ENCODE peak calls at places on chromosomes 6 and 20, in six cellular contexts. Z, V, S, P, B and I are unnamed samples.

GRCh38 chr20:57619053-57619831 is 984 bp downstream of the ZBP1 start:
- DNase-seq in Z (peak), V (no peak), S (no peak), P (no peak), B (peak), I (peak)

GRCh38 chr20:34753706-34754461 is 49.7 kb downstream of the TP53INP2 start:
- DNase-seq in Z (no peak), V (peak), S (no peak), P (peak), B (no peak), I (no peak)

GRCh38 chr6:36769676-36770499 is 69.4 kb downstream of the CPNE5 start:
- DNase-seq in Z (peak), V (peak), S (peak), P (peak), B (no peak), I (peak)

GRCh38 chr20:25654487-25654886 is 30.7 kb upstream of the NANP start:
- DNase-seq in Z (no peak), V (no peak), S (no peak), P (no peak), B (no peak), I (no peak)

GRCh38 chr6:159941286-159942113 is 27.4 kb upstream of the IGF2R start:
- DNase-seq in Z (no peak), V (peak), S (peak), P (peak), B (peak), I (peak)

GRCh38 chr20:53827996-53828672 is 234.5 kb upstream of the ZNF217 start:
- DNase-seq in Z (no peak), V (peak), S (peak), P (peak), B (no peak), I (no peak)

GRCh38 chr6:13431861-13432465 is 55.4 kb downstream of the GFOD1 start:
- DNase-seq in Z (no peak), V (no peak), S (peak), P (peak), B (no peak), I (no peak)

GRCh38 chr20:17662333-17663039 is 19.6 kb downstream of the RRBP1 start:
- DNase-seq in Z (no peak), V (peak), S (peak), P (peak), B (no peak), I (no peak)

GRCh38 chr6:144898741-144899140 is 613.6 kb downstream of the UTRN start:
- DNase-seq in Z (no peak), V (peak), S (no peak), P (no peak), B (no peak), I (no peak)

GRCh38 chr6:7960848-7961247 is 50.3 kb upstream of the TXNDC5 start:
- DNase-seq in Z (no peak), V (no peak), S (peak), P (no peak), B (no peak), I (no peak)

GRCh38 chr6:35491558-35492541 is 5.0 kb downstream of the TEAD3 start:
- DNase-seq in Z (no peak), V (no peak), S (no peak), P (no peak), B (no peak), I (no peak)

GRCh38 chr20:3046677-3047462 is 1.0 kb downstream of the MRPS26 start:
- DNase-seq in Z (peak), V (peak), S (peak), P (no peak), B (no peak), I (peak)
- H3K4me3 ChIP-seq in Z (peak), V (peak), S (peak), P (peak), B (peak), I (peak)

DNA sequence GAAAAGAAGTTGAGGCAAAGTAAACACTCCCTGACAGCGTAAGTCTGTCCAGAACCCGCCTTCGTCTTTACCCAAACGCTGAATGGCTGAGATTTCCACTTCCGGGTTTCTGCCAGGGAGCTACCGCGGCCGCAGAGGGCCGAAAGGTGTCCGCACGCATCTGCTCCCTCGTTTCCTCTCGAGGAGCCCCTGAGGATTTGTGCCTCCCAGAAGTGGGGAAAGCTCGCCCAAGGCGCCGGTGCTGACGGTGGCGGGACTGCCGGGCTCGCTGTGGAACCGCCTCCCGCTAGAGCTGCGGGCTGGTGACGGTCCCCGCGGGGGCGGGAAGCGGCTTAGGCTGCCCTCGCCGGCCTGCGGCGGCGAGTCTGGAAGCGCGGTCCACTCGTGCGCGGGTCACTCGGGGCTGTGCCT is 1760.2 kb upstream of the DEFB115 start:
- DNase-seq in Z (no peak), V (peak), S (peak), P (no peak), B (no peak), I (no peak)
- H3K4me3 ChIP-seq in Z (peak), V (no peak), S (no peak), P (no peak), B (no peak), I (no peak)

DNA sequence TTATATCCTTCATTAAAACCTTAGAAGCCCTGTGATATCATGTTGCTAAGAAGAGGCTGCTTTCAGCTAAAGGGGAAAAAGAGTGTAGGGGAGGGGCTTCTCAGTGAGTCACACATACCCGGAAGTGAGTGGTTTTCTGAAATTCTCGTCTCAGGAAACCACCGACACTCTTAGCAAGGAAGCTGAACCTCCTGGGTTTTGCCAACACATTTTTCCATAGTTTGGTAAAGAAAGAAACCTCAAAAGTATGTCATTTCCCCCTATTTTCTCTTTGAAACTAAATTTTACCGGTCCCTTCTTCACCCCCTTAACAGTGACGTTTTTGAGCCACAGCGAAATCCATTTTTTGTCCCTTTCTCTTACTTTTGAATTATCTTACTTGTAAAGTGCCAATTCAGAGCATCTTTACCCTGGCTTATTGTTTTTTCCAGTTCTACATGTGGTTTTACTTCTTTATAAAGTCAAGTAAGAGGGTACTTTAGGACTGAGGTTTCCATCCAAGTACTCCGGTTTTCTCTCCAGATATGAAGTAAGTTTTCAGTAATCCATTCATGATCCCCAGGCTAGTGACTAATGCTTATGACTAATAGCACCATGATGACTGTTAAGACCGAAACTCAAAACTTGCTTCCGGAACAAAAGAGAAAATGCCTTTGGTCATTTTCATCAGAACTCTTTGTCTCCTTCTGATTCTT is 219.3 kb downstream of the ARHGAP18 start:
- DNase-seq in Z (no peak), V (peak), S (peak), P (peak), B (peak), I (peak)
- H3K4me3 ChIP-seq in Z (peak), V (peak), S (no peak), P (peak), B (peak), I (peak)

GRCh38 chr6:91341473-91341872 is 754.6 kb upstream of the MAP3K7 start:
- DNase-seq in Z (no peak), V (no peak), S (no peak), P (no peak), B (no peak), I (no peak)
- H3K4me3 ChIP-seq in Z (no peak), V (no peak), S (no peak), P (no peak), B (no peak), I (no peak)

GRCh38 chr6:74574794-74575193 is 631.1 kb downstream of the COL12A1 start:
- DNase-seq in Z (no peak), V (peak), S (peak), P (peak), B (no peak), I (peak)
- H3K4me3 ChIP-seq in Z (no peak), V (no peak), S (no peak), P (no peak), B (no peak), I (no peak)

DNA sequence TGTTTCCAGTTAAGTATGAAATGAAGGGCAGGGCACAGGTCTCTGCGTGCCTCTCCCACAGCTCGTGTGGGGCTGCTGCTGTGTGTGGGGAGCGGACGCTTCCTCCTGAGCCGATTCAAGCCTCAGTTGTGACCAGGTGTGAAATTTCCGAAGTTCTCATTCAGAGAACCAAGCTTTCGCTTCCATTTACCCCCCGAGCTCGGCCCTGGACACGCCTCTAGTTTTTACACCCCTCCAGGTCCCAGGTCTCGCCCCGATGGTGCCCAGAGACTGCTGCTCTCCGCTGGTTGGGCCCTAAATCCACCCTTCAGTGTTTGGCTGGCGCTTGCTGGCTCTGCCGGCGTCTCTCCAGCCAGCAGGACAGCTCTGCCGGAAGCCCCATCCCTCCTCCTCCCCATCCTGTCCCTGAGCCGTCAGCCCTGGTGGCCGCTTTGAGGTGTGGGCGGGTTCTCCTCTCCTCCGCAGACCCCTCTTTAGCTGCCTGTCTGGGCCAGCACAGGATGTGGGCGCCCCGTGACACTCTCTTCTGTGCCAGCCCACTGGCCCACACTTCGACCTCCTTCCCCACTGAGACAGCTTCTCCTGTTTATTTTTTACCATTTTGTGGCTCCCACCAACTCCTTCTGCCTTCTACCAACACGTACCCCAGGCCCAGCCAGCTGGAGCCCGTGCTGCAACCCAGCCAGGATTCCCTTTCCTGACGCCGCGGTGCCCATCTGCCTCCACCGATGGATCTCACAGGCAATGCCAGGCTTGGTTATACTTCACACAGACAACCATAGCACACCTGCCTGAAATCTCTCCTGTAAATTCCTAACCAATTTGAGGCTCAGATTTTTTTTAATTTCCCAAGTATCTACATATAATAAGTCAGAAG is 142.8 kb downstream of the DLL1 start:
- DNase-seq in Z (no peak), V (no peak), S (no peak), P (no peak), B (peak), I (no peak)
- H3K4me3 ChIP-seq in Z (peak), V (no peak), S (no peak), P (no peak), B (peak), I (no peak)

GRCh38 chr6:32838114-32838958 is at the start of gene TAP2:
- DNase-seq in Z (peak), V (peak), S (peak), P (peak), B (peak), I (peak)

GRCh38 chr6:32835167-32835893 is 3.2 kb downstream of the TAP2 start:
- DNase-seq in Z (no peak), V (no peak), S (no peak), P (no peak), B (no peak), I (no peak)

GRCh38 chr6:32839356-32839755 is 817 bp upstream of the TAP2 start:
- DNase-seq in Z (no peak), V (no peak), S (no peak), P (no peak), B (no peak), I (no peak)

GRCh38 chr6:32836873-32837272 is 1.7 kb downstream of the TAP2 start:
- DNase-seq in Z (no peak), V (no peak), S (no peak), P (no peak), B (no peak), I (no peak)

DNA sequence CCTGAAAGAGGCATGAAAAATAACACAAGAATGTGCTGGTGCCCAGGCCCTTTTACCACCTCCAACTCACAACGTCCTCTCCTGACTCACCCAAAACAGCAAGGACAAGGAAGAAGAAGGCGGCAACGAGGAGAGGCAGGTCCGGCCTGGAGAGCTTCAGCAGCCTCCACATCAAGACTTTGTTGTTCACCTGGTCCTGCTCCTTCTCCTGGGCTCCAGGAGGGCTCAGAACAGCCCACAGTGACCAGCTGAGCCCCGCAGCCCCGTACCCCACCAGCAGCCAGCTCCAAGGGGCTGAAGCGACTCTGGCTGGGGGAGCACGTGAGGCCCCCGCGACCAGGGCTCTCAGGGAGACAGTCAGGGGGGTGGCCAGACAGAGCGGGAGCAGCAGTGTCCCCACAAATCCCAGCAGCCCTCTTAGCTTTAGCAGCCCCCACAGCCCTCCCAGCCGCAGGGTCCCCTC is 857 bp downstream of the TAP2 start:
- DNase-seq in Z (no peak), V (no peak), S (peak), P (no peak), B (no peak), I (no peak)
- H3K4me3 ChIP-seq in Z (peak), V (peak), S (peak), P (peak), B (peak), I (peak)